ENCODE peak calls at places on chromosomes 2 and 18, in eight cellular contexts. U, S, K, G, N, J, P and H are unnamed samples.

GRCh38 chr2:29606105-29606871 is 315.1 kb downstream of the ALK start:
- DNase-seq in U (peak), S (no peak), K (peak), G (peak), N (no peak), J (no peak), P (peak), H (peak)

GRCh38 chr2:31531101-31531500 is 49.6 kb downstream of the SRD5A2 start:
- DNase-seq in U (no peak), S (no peak), K (no peak), G (no peak), N (no peak), J (no peak), P (no peak), H (no peak)

GRCh38 chr2:73282924-73283544 is 1.2 kb downstream of the FBXO41 start:
- DNase-seq in U (no peak), S (no peak), K (no peak), G (no peak), N (no peak), J (no peak), P (no peak), H (no peak)

GRCh38 chr18:39455300-39455699 is 1889.7 kb upstream of the CELF4 start:
- DNase-seq in U (no peak), S (peak), K (peak), G (peak), N (no peak), J (no peak), P (peak), H (peak)

GRCh38 chr2:239175181-239175580 is 225.6 kb downstream of the HDAC4 start:
- DNase-seq in U (no peak), S (no peak), K (no peak), G (no peak), N (no peak), J (no peak), P (no peak), H (no peak)

GRCh38 chr2:16665746-16666452 is at the start of gene CYRIA:
- DNase-seq in U (no peak), S (no peak), K (peak), G (peak), N (peak), J (peak), P (no peak), H (peak)

GRCh38 chr2:212451786-212452200 is 86.8 kb downstream of the ERBB4 start:
- DNase-seq in U (no peak), S (peak), K (peak), G (peak), N (no peak), J (no peak), P (peak), H (no peak)

GRCh38 chr2:168732506-168732905 is 69.9 kb upstream of the NOSTRIN start:
- DNase-seq in U (no peak), S (no peak), K (no peak), G (no peak), N (no peak), J (no peak), P (no peak), H (no peak)

GRCh38 chr2:137677466-137677865 is 286.8 kb upstream of the HNMT start:
- DNase-seq in U (no peak), S (no peak), K (no peak), G (no peak), N (no peak), J (peak), P (no peak), H (no peak)

GRCh38 chr18:54159916-54160315 is 64.6 kb downstream of the MBD2 start:
- DNase-seq in U (no peak), S (no peak), K (no peak), G (no peak), N (no peak), J (no peak), P (no peak), H (no peak)

GRCh38 chr2:20012282-20013060 is at the start of gene MATN3:
- DNase-seq in U (no peak), S (peak), K (peak), G (peak), N (peak), J (peak), P (peak), H (peak)

GRCh38 chr2:234134496-234134895 is 84.0 kb downstream of the SPP2 start:
- DNase-seq in U (no peak), S (no peak), K (no peak), G (no peak), N (no peak), J (no peak), P (no peak), H (no peak)

GRCh38 chr2:234138836-234139235 is 88.3 kb downstream of the SPP2 start:
- DNase-seq in U (no peak), S (no peak), K (no peak), G (no peak), N (no peak), J (no peak), P (no peak), H (no peak)

GRCh38 chr2:234135750-234136221 is 85.3 kb downstream of the SPP2 start:
- DNase-seq in U (peak), S (peak), K (peak), G (peak), N (no peak), J (peak), P (peak), H (peak)

GRCh38 chr2:234137400-234138014 is 87.0 kb downstream of the SPP2 start:
- DNase-seq in U (no peak), S (peak), K (peak), G (peak), N (no peak), J (no peak), P (peak), H (peak)

DNA sequence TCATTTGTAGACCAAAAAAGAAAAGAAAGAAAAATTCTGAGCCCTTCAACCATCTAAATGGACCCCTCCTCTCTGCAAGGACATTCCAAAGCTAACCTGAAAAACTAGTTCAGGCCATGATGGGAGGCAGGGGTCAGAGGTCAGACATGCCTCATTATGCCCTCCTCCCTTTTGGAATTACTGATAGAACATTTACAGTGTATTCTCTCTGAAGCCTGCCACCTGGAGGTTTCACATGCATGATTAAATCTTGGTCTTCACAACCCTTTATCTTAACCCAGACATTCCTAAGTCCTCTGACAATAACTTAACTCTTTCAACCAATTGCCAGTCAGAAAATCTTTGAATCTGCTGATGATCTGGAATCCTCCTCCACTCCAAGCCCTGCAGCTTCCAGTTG is 86.0 kb downstream of the SPP2 start:
- DNase-seq in U (no peak), S (peak), K (no peak), G (peak), N (no peak), J (no peak), P (no peak), H (no peak)
- TF ChIP-seq CTCF in U (no peak), S (no peak), K (no peak), G (no peak), N (no peak), J (peak), P (no peak), H (no peak)

DNA sequence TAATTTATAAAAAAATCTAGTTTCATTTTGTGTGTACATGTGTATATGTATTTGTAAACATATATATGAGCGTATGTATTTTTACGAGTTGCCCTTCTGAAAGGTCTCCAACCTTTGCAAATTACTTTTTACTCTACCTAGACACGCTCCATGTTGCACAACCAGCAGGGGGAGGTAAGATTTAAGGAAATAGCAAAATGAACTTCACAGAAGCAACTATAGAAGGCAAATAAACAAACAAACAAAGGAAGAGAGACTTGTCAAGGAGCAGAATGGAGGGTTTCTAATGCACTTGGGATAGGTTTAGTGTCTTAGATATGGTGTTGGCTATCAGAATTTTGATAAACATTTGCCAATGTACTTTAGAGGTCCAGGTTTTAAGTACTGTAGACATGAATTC is 820.5 kb upstream of the POU3F3 start:
- DNase-seq in U (no peak), S (peak), K (no peak), G (peak), N (no peak), J (no peak), P (no peak), H (peak)
- TF ChIP-seq CTCF in U (no peak), S (peak), K (no peak), G (peak), N (no peak), J (peak), P (peak), H (peak)

GRCh38 chr2:72214429-72215143 is 66.9 kb upstream of the CYP26B1 start:
- DNase-seq in U (no peak), S (peak), K (peak), G (peak), N (no peak), J (no peak), P (peak), H (peak)

GRCh38 chr2:72222829-72223564 is 75.3 kb upstream of the CYP26B1 start:
- DNase-seq in U (peak), S (no peak), K (no peak), G (peak), N (no peak), J (peak), P (peak), H (peak)

DNA sequence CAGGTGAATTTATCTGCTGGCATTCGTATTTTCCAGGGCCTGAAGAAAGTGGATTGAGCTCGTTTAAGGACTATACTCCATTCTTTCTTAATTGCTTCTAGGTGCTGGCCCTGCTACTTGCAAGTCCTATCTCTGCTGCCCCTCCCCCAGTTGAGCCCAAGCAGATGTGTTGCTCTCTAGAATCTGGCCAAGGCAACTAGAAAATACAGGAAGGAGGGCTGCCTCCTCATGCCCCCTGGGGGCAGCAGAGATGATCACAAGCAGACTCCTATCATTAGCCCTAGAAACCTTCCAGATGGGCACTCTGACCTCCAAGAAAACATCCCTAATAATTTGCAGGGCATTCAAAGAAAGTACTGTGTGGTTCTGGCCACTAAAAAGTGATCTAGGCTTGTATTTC is 72.5 kb upstream of the CYP26B1 start:
- DNase-seq in U (no peak), S (peak), K (no peak), G (no peak), N (no peak), J (peak), P (no peak), H (peak)
- TF ChIP-seq CTCF in U (peak), S (peak), K (peak), G (peak), N (no peak), J (peak), P (peak), H (no peak)

DNA sequence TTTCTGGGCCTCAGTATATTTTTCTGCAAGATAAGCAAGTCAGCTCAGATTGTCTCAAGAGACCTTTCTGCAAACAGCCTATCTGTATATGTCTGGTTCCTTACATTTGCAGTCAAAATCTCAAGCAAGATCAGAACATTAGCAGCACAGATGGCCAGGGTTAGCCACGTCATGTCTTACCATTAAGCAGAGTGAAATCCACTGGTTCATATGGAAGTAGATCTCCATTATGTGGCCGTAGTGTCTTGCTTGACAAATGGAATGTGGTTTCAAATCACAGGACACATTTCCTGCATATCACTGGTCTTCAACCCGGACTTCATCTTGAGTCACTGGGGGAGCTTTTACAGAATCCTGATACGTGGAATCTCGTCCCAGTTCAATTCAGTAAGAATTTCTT is 500.2 kb downstream of the FBXO15 start:
- DNase-seq in U (no peak), S (no peak), K (peak), G (peak), N (no peak), J (no peak), P (peak), H (no peak)
- TF ChIP-seq CTCF in U (no peak), S (no peak), K (no peak), G (no peak), N (no peak), J (no peak), P (no peak), H (no peak)